ENCODE peak calls at places on chromosome 12, in six cellular contexts. One of them, this sample, is unnamed.

GRCh38 chr12:6697584-6698351 is 2.8 kb downstream of the PIANP start:
- DNase-seq in endothelial cell of umbilical vein: peak
- DNase-seq in stomach: peak
- DNase-seq in cardiac muscle cell: peak
- DNase-seq in bronchial epithelial cell: peak
- DNase-seq in right lobe of liver: peak
- DNase-seq in this sample: peak

GRCh38 chr12:4027412-4027811 is 154.2 kb upstream of the PARP11 start:
- DNase-seq in bronchial epithelial cell: no peak
- DNase-seq in endothelial cell of umbilical vein: no peak
- DNase-seq in stomach: no peak
- DNase-seq in right lobe of liver: peak
- DNase-seq in cardiac muscle cell: no peak
- DNase-seq in this sample: no peak

GRCh38 chr12:62930546-62931425 is 4.2 kb downstream of the PPM1H start:
- DNase-seq in stomach: no peak
- DNase-seq in bronchial epithelial cell: peak
- DNase-seq in right lobe of liver: no peak
- DNase-seq in cardiac muscle cell: no peak
- DNase-seq in endothelial cell of umbilical vein: no peak
- DNase-seq in this sample: no peak

GRCh38 chr12:499837-500458 is 40.2 kb downstream of the B4GALNT3 start:
- DNase-seq in cardiac muscle cell: peak
- DNase-seq in stomach: peak
- DNase-seq in endothelial cell of umbilical vein: no peak
- DNase-seq in right lobe of liver: no peak
- DNase-seq in bronchial epithelial cell: peak
- DNase-seq in this sample: no peak

GRCh38 chr12:123398918-123399617 is 15.1 kb downstream of the KMT5A start:
- DNase-seq in cardiac muscle cell: no peak
- DNase-seq in stomach: no peak
- DNase-seq in right lobe of liver: no peak
- DNase-seq in bronchial epithelial cell: no peak
- DNase-seq in endothelial cell of umbilical vein: no peak
- DNase-seq in this sample: no peak

GRCh38 chr12:49344486-49345047 is 2.1 kb upstream of the DNAJC22 start:
- DNase-seq in right lobe of liver: no peak
- DNase-seq in stomach: no peak
- DNase-seq in bronchial epithelial cell: no peak
- DNase-seq in cardiac muscle cell: no peak
- DNase-seq in endothelial cell of umbilical vein: no peak
- DNase-seq in this sample: no peak

GRCh38 chr12:46369095-46369473 is 3.5 kb downstream of the SLC38A2 start:
- DNase-seq in cardiac muscle cell: no peak
- DNase-seq in bronchial epithelial cell: no peak
- DNase-seq in stomach: no peak
- DNase-seq in endothelial cell of umbilical vein: no peak
- DNase-seq in right lobe of liver: no peak
- DNase-seq in this sample: no peak

GRCh38 chr12:6182279-6182898 is 17.8 kb upstream of the CD9 start:
- DNase-seq in stomach: peak
- DNase-seq in cardiac muscle cell: peak
- DNase-seq in right lobe of liver: peak
- DNase-seq in endothelial cell of umbilical vein: peak
- DNase-seq in bronchial epithelial cell: peak
- DNase-seq in this sample: no peak

GRCh38 chr12:128976120-128976519 is 122.8 kb downstream of the GLT1D1 start:
- DNase-seq in cardiac muscle cell: no peak
- DNase-seq in right lobe of liver: no peak
- DNase-seq in stomach: no peak
- DNase-seq in endothelial cell of umbilical vein: no peak
- DNase-seq in bronchial epithelial cell: no peak
- DNase-seq in this sample: peak

GRCh38 chr12:6115389-6115788 is 9.1 kb downstream of the VWF start:
- DNase-seq in cardiac muscle cell: no peak
- DNase-seq in bronchial epithelial cell: no peak
- DNase-seq in endothelial cell of umbilical vein: peak
- DNase-seq in stomach: no peak
- DNase-seq in right lobe of liver: no peak
- DNase-seq in this sample: no peak

GRCh38 chr12:115375188-115375991 is 691.4 kb upstream of the TBX3 start:
- DNase-seq in bronchial epithelial cell: peak
- DNase-seq in endothelial cell of umbilical vein: no peak
- DNase-seq in cardiac muscle cell: peak
- DNase-seq in stomach: no peak
- DNase-seq in right lobe of liver: no peak
- DNase-seq in this sample: peak

GRCh38 chr12:9940370-9940769 is 8.2 kb upstream of the CLEC2A start:
- DNase-seq in cardiac muscle cell: peak
- DNase-seq in bronchial epithelial cell: no peak
- DNase-seq in stomach: no peak
- DNase-seq in right lobe of liver: no peak
- DNase-seq in endothelial cell of umbilical vein: peak
- DNase-seq in this sample: peak

GRCh38 chr12:108447168-108447840 is 67.8 kb upstream of the FICD start:
- DNase-seq in stomach: no peak
- DNase-seq in endothelial cell of umbilical vein: no peak
- DNase-seq in right lobe of liver: no peak
- DNase-seq in cardiac muscle cell: peak
- DNase-seq in bronchial epithelial cell: peak
- DNase-seq in this sample: no peak

GRCh38 chr12:67929373-67929772 is 59.9 kb upstream of the IFNG-AS1 start:
- DNase-seq in cardiac muscle cell: no peak
- DNase-seq in stomach: no peak
- DNase-seq in bronchial epithelial cell: peak
- DNase-seq in right lobe of liver: no peak
- DNase-seq in endothelial cell of umbilical vein: no peak
- DNase-seq in this sample: no peak

GRCh38 chr12:21892341-21892740 is 48.9 kb downstream of the ABCC9 start:
- DNase-seq in stomach: no peak
- DNase-seq in right lobe of liver: no peak
- DNase-seq in cardiac muscle cell: no peak
- DNase-seq in endothelial cell of umbilical vein: no peak
- DNase-seq in bronchial epithelial cell: no peak
- DNase-seq in this sample: no peak

GRCh38 chr12:58413794-58414193 is 472.4 kb downstream of the ATP23 start:
- DNase-seq in right lobe of liver: no peak
- DNase-seq in endothelial cell of umbilical vein: peak
- DNase-seq in bronchial epithelial cell: peak
- DNase-seq in cardiac muscle cell: peak
- DNase-seq in stomach: no peak
- DNase-seq in this sample: no peak

GRCh38 chr12:45268672-45269406 is 52.9 kb downstream of the ANO6 start:
- DNase-seq in bronchial epithelial cell: peak
- DNase-seq in cardiac muscle cell: peak
- DNase-seq in stomach: peak
- DNase-seq in right lobe of liver: peak
- DNase-seq in endothelial cell of umbilical vein: peak
- DNase-seq in this sample: peak

GRCh38 chr12:46678441-46678840 is 147.4 kb downstream of the SLC38A4 start:
- DNase-seq in endothelial cell of umbilical vein: no peak
- DNase-seq in bronchial epithelial cell: peak
- DNase-seq in cardiac muscle cell: no peak
- DNase-seq in stomach: no peak
- DNase-seq in right lobe of liver: no peak
- DNase-seq in this sample: no peak

GRCh38 chr12:120971299-120972180 is 6.8 kb upstream of the HNF1A start:
- DNase-seq in endothelial cell of umbilical vein: peak
- DNase-seq in stomach: no peak
- DNase-seq in bronchial epithelial cell: peak
- DNase-seq in cardiac muscle cell: peak
- DNase-seq in right lobe of liver: no peak
- DNase-seq in this sample: peak

GRCh38 chr12:130066742-130067141 is 95.5 kb upstream of the FZD10 start:
- DNase-seq in stomach: no peak
- DNase-seq in endothelial cell of umbilical vein: no peak
- DNase-seq in cardiac muscle cell: no peak
- DNase-seq in bronchial epithelial cell: no peak
- DNase-seq in right lobe of liver: no peak
- DNase-seq in this sample: no peak

GRCh38 chr12:78863482-78864427 is 819 bp upstream of the SYT1 start:
- DNase-seq in stomach: no peak
- DNase-seq in right lobe of liver: peak
- DNase-seq in cardiac muscle cell: peak
- DNase-seq in bronchial epithelial cell: peak
- DNase-seq in endothelial cell of umbilical vein: peak
- DNase-seq in this sample: peak

GRCh38 chr12:106585862-106586534 is 3.2 kb downstream of the RFX4 start:
- DNase-seq in bronchial epithelial cell: no peak
- DNase-seq in cardiac muscle cell: no peak
- DNase-seq in stomach: no peak
- DNase-seq in endothelial cell of umbilical vein: no peak
- DNase-seq in right lobe of liver: no peak
- DNase-seq in this sample: no peak

GRCh38 chr12:124507188-124508109 is 60.0 kb downstream of the NCOR2 start:
- DNase-seq in cardiac muscle cell: peak
- DNase-seq in stomach: no peak
- DNase-seq in right lobe of liver: no peak
- DNase-seq in endothelial cell of umbilical vein: no peak
- DNase-seq in bronchial epithelial cell: no peak
- DNase-seq in this sample: no peak

GRCh38 chr12:124321040-124321481 is 26.2 kb downstream of the RFLNA start:
- DNase-seq in bronchial epithelial cell: peak
- DNase-seq in right lobe of liver: peak
- DNase-seq in cardiac muscle cell: peak
- DNase-seq in stomach: peak
- DNase-seq in endothelial cell of umbilical vein: peak
- DNase-seq in this sample: peak

GRCh38 chr12:93502802-93503623 is 35.7 kb downstream of the MRPL42 start:
- DNase-seq in cardiac muscle cell: peak
- DNase-seq in stomach: peak
- DNase-seq in endothelial cell of umbilical vein: peak
- DNase-seq in right lobe of liver: no peak
- DNase-seq in bronchial epithelial cell: peak
- DNase-seq in this sample: peak

GRCh38 chr12:19140381-19141236 is 11.1 kb downstream of the PLEKHA5 start:
- DNase-seq in endothelial cell of umbilical vein: no peak
- DNase-seq in cardiac muscle cell: peak
- DNase-seq in right lobe of liver: peak
- DNase-seq in bronchial epithelial cell: no peak
- DNase-seq in stomach: no peak
- DNase-seq in this sample: no peak

DNA sequence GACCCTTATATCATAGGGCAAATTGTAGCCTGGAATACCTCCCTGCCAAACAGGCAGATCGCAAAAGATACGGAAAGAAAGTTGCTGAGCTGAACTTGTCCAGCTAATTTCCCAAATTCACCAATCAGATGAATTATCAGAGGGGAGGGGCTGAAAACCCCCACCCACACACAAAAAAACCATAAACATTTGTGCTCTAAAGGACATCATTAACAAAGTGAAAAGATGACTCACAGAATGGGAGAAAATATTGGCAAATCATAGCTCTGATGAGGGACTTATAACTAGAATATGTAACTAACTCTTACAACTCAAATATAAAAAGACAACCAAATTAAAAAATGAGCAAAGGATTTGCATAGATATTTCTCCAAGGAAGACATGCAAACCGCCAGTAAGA is 36.3 kb downstream of the PTHLH start:
- DNase-seq in right lobe of liver: no peak
- DNase-seq in stomach: no peak
- DNase-seq in endothelial cell of umbilical vein: no peak
- DNase-seq in bronchial epithelial cell: peak
- DNase-seq in cardiac muscle cell: no peak
- DNase-seq in this sample: no peak
- TF ChIP-seq CTCF in right lobe of liver: no peak
- TF ChIP-seq CTCF in stomach: no peak
- TF ChIP-seq CTCF in endothelial cell of umbilical vein: no peak
- TF ChIP-seq CTCF in bronchial epithelial cell: no peak
- TF ChIP-seq CTCF in cardiac muscle cell: peak
- TF ChIP-seq CTCF in this sample: no peak

DNA sequence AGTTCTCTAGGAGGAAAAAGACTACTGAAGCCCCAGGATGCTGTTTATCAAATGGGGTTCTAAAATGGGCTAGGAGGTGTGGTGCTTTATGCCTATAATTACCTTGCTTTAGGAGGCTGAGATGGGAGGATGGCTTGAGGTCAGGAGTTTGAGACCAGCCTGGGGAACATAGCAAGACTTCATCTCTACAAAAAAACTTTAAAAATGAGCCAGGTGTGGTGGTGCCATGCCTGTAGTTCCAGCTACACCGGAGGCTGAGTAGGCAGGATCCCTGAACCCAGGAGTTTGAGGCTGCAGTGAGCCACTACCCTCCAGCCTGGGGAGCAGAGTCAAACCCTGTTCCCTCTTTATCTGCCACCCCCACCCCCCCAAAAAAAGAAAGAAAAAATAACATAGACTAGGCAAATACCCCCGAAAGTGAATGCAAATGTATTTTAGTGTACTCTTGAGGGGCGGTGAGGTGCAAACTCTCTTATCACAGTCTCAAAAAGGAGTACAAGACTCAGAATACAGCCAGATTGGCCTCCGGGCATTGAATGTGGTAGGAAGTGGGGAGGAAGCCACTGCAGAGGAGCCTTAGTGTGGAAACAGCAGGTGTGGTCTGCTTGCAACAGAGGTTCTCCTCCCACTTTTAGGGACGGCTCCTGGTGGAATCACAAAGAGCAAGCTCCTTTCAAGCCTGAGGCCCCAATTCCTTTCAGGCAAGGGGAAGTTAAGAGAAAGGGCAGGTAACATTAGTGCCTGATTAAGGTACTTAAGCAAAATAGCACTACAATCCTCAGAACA is 23.5 kb upstream of the SLC2A3 start:
- DNase-seq in bronchial epithelial cell: peak
- DNase-seq in right lobe of liver: no peak
- DNase-seq in cardiac muscle cell: peak
- DNase-seq in stomach: no peak
- DNase-seq in endothelial cell of umbilical vein: peak
- DNase-seq in this sample: peak
- H3K4me3 ChIP-seq in bronchial epithelial cell: no peak
- H3K4me3 ChIP-seq in right lobe of liver: no peak
- H3K4me3 ChIP-seq in cardiac muscle cell: peak
- H3K4me3 ChIP-seq in stomach: peak
- H3K4me3 ChIP-seq in endothelial cell of umbilical vein: no peak
- H3K4me3 ChIP-seq in this sample: peak

GRCh38 chr12:43744826-43745225 is 13.8 kb downstream of the PUS7L start:
- DNase-seq in endothelial cell of umbilical vein: no peak
- DNase-seq in stomach: no peak
- DNase-seq in cardiac muscle cell: no peak
- DNase-seq in right lobe of liver: no peak
- DNase-seq in bronchial epithelial cell: no peak
- DNase-seq in this sample: no peak
- TF ChIP-seq CTCF in endothelial cell of umbilical vein: no peak
- TF ChIP-seq CTCF in stomach: no peak
- TF ChIP-seq CTCF in cardiac muscle cell: no peak
- TF ChIP-seq CTCF in right lobe of liver: no peak
- TF ChIP-seq CTCF in bronchial epithelial cell: no peak
- TF ChIP-seq CTCF in this sample: no peak

GRCh38 chr12:11687538-11687937 is 38.1 kb downstream of the ETV6 start:
- DNase-seq in right lobe of liver: no peak
- DNase-seq in bronchial epithelial cell: no peak
- DNase-seq in cardiac muscle cell: peak
- DNase-seq in stomach: no peak
- DNase-seq in endothelial cell of umbilical vein: no peak
- DNase-seq in this sample: no peak
- H3K4me3 ChIP-seq in right lobe of liver: no peak
- H3K4me3 ChIP-seq in bronchial epithelial cell: no peak
- H3K4me3 ChIP-seq in cardiac muscle cell: no peak
- H3K4me3 ChIP-seq in stomach: no peak
- H3K4me3 ChIP-seq in endothelial cell of umbilical vein: no peak
- H3K4me3 ChIP-seq in this sample: no peak